ENCODE peak calls at places on chromosomes 12 and 14, in eight cellular contexts. W is NCI-H1417; O is stimulated activated CD4-positive, alpha-beta T cell treated with anti-CD3 and anti-CD28 coated beads, Interleukin-4, amount 100 ng/mL, for 48 hours; U is HT1080; I is GM13977; J is GM20000; Q is progenitor cell of endocrine pancreas; D is stimulated activated naive CD4-positive, alpha-beta T cell treated with Interleukin-2 at 50 U/mL for 16 hours. A is an unnamed sample.

GRCh38 chr12:116525418-116526001 is 33.7 kb upstream of the MAP1LC3B2 start:
- DNase-seq in W (no peak), O (no peak), U (peak), I (no peak), J (no peak), Q (no peak), D (no peak), A (peak)

GRCh38 chr14:103668117-103668516 is 39.1 kb downstream of the KLC1 start:
- DNase-seq in W (no peak), O (no peak), U (no peak), I (no peak), J (no peak), Q (no peak), D (no peak), A (no peak)

GRCh38 chr12:56374726-56375597 is 12.3 kb upstream of the APOF start:
- DNase-seq in W (no peak), O (no peak), U (no peak), I (no peak), J (no peak), Q (no peak), D (no peak), A (no peak)

GRCh38 chr12:115078334-115078733 is 394.4 kb upstream of the TBX3 start:
- DNase-seq in W (no peak), O (no peak), U (no peak), I (no peak), J (no peak), Q (no peak), D (no peak), A (no peak)

GRCh38 chr12:132355742-132356681 is 26.6 kb upstream of the GALNT9 start:
- DNase-seq in W (no peak), O (no peak), U (no peak), I (no peak), J (no peak), Q (no peak), D (no peak), A (no peak)

GRCh38 chr12:4441355-4442330 is 4.0 kb downstream of the FGF6 start:
- DNase-seq in W (peak), O (no peak), U (peak), I (no peak), J (no peak), Q (peak), D (no peak), A (no peak)

GRCh38 chr12:110245278-110245868 is 35.7 kb upstream of the ATP2A2 start:
- DNase-seq in W (no peak), O (peak), U (peak), I (peak), J (peak), Q (no peak), D (peak), A (peak)

GRCh38 chr12:129753596-129753995 is 150.2 kb downstream of the TMEM132D start:
- DNase-seq in W (no peak), O (no peak), U (peak), I (no peak), J (no peak), Q (no peak), D (no peak), A (no peak)

GRCh38 chr14:29085546-29085945 is 319.0 kb downstream of the FOXG1 start:
- DNase-seq in W (no peak), O (no peak), U (no peak), I (no peak), J (no peak), Q (no peak), D (no peak), A (no peak)

GRCh38 chr14:104460920-104461651 is 118.5 kb upstream of the C14orf180 start:
- DNase-seq in W (peak), O (no peak), U (no peak), I (no peak), J (no peak), Q (no peak), D (no peak), A (no peak)

GRCh38 chr12:66131067-66131688 is 628 bp upstream of the LLPH start:
- DNase-seq in W (peak), O (no peak), U (no peak), I (peak), J (no peak), Q (no peak), D (no peak), A (no peak)

GRCh38 chr12:39395866-39396265 is 47.1 kb downstream of the KIF21A start:
- DNase-seq in W (no peak), O (no peak), U (no peak), I (no peak), J (no peak), Q (no peak), D (no peak), A (no peak)

GRCh38 chr12:6200266-6201198 is at the start of gene CD9:
- DNase-seq in W (peak), O (peak), U (no peak), I (peak), J (peak), Q (no peak), D (no peak), A (peak)

GRCh38 chr14:22821193-22822016 is 6.2 kb upstream of the SLC7A7 start:
- DNase-seq in W (peak), O (no peak), U (no peak), I (no peak), J (no peak), Q (no peak), D (no peak), A (no peak)

A was measured in left colon.